ENCODE peak calls at places on chromosomes 5 and 9, in six cellular contexts. D is sigmoid colon, O is thyroid gland, G is Peyer's patch, W is H1, Q is tibial nerve. J is an unnamed sample. For H3K4me1, the result is how much of the 10 kb centered on the place peaks cover.

GRCh38 chr9:89483592-89484474 is 14.1 kb downstream of the SEMA4D start:
- DNase-seq in D (no peak), O (no peak), G (peak), W (no peak), Q (no peak), J (no peak)

GRCh38 chr9:128372784-128373183 is 1.6 kb downstream of the URM1 start:
- DNase-seq in D (no peak), O (no peak), G (no peak), W (no peak), Q (no peak), J (no peak)

GRCh38 chr5:76472338-76473336 is 69.6 kb downstream of the IQGAP2 start:
- DNase-seq in D (no peak), O (no peak), G (no peak), W (no peak), Q (no peak), J (no peak)

GRCh38 chr5:152349683-152350526 is 55.2 kb downstream of the NMUR2 start:
- DNase-seq in D (no peak), O (peak), G (no peak), W (peak), Q (no peak), J (peak)

GRCh38 chr5:68232272-68232671 is 16.7 kb downstream of the PIK3R1 start:
- DNase-seq in D (no peak), O (peak), G (no peak), W (no peak), Q (no peak), J (no peak)

GRCh38 chr9:38029923-38030638 is 38.9 kb downstream of the SHB start:
- DNase-seq in D (no peak), O (no peak), G (no peak), W (no peak), Q (no peak), J (no peak)

GRCh38 chr9:31677877-31678276 is 706.6 kb upstream of the ACO1 start:
- DNase-seq in D (no peak), O (no peak), G (no peak), W (no peak), Q (no peak), J (no peak)

GRCh38 chr5:109987970-109988369 is 298.2 kb downstream of the MAN2A1 start:
- DNase-seq in D (no peak), O (no peak), G (no peak), W (no peak), Q (no peak), J (no peak)

GRCh38 chr5:96431376-96432244 is 1.4 kb downstream of the PCSK1 start:
- DNase-seq in D (no peak), O (no peak), G (no peak), W (peak), Q (no peak), J (no peak)

GRCh38 chr9:8473226-8473625 is 673.6 kb upstream of the DMAC1 start:
- DNase-seq in D (no peak), O (no peak), G (no peak), W (no peak), Q (no peak), J (no peak)

GRCh38 chr5:34047147-34047546 is 4.1 kb upstream of the C1QTNF3 start:
- DNase-seq in D (no peak), O (no peak), G (no peak), W (no peak), Q (no peak), J (no peak)

GRCh38 chr9:130908129-130908877 is 11.7 kb upstream of the QRFP start:
- DNase-seq in D (no peak), O (no peak), G (no peak), W (no peak), Q (no peak), J (no peak)

GRCh38 chr5:165209101-165209727 is 1703.8 kb downstream of the MAT2B start:
- DNase-seq in D (no peak), O (no peak), G (no peak), W (no peak), Q (no peak), J (no peak)

GRCh38 chr5:122915717-122916399 is 70.4 kb downstream of the SNX24 start:
- DNase-seq in D (no peak), O (no peak), G (no peak), W (no peak), Q (no peak), J (no peak)

GRCh38 chr9:70998962-70999361 is 122.5 kb downstream of the TRPM3 start:
- DNase-seq in D (no peak), O (no peak), G (no peak), W (no peak), Q (no peak), J (no peak)

GRCh38 chr5:148685520-148686134 is 31.3 kb upstream of the HTR4 start:
- DNase-seq in D (no peak), O (no peak), G (no peak), W (no peak), Q (no peak), J (no peak)

GRCh38 chr9:113623851-113624485 is 160.4 kb downstream of the RGS3 start:
- DNase-seq in D (no peak), O (no peak), G (no peak), W (no peak), Q (no peak), J (no peak)

GRCh38 chr9:118563677-118564076 is 805.6 kb downstream of the BRINP1 start:
- DNase-seq in D (no peak), O (no peak), G (no peak), W (no peak), Q (no peak), J (no peak)

GRCh38 chr5:142749321-142749720 is 20.9 kb upstream of the ARHGAP26 start:
- DNase-seq in D (no peak), O (peak), G (no peak), W (no peak), Q (no peak), J (no peak)

GRCh38 chr9:129209109-129209508 is 31.0 kb upstream of the IER5L start:
- DNase-seq in D (no peak), O (no peak), G (no peak), W (peak), Q (no peak), J (no peak)

GRCh38 chr5:127980843-127981242 is 102.7 kb upstream of the SLC12A2 start:
- DNase-seq in D (no peak), O (no peak), G (no peak), W (no peak), Q (no peak), J (no peak)

GRCh38 chr5:151684690-151685361 is 1.9 kb downstream of the SPARC start:
- DNase-seq in D (peak), O (peak), G (no peak), W (peak), Q (peak), J (peak)

GRCh38 chr9:92481029-92481633 is 1.2 kb downstream of the ASPN start:
- DNase-seq in D (no peak), O (no peak), G (no peak), W (no peak), Q (no peak), J (no peak)

GRCh38 chr5:144189800-144190429 is 19.2 kb downstream of the KCTD16 start:
- DNase-seq in D (no peak), O (no peak), G (peak), W (no peak), Q (no peak), J (no peak)

GRCh38 chr5:122102825-122103224 is 24.8 kb upstream of the LOX start:
- DNase-seq in D (no peak), O (no peak), G (no peak), W (no peak), Q (no peak), J (no peak)

GRCh38 chr9:114487607-114488300 is 17.5 kb downstream of the WHRN start:
- DNase-seq in D (peak), O (peak), G (peak), W (peak), Q (peak), J (no peak)

GRCh38 chr9:114031037-114031436 is 47.1 kb downstream of the AMBP start:
- DNase-seq in D (no peak), O (no peak), G (no peak), W (peak), Q (no peak), J (no peak)

GRCh38 chr9:97638666-97639065 is 5.0 kb downstream of the NCBP1 start:
- DNase-seq in D (no peak), O (no peak), G (no peak), W (no peak), Q (no peak), J (no peak)

GRCh38 chr5:175002128-175002527 is 277.7 kb downstream of the MSX2 start:
- DNase-seq in D (no peak), O (no peak), G (no peak), W (no peak), Q (no peak), J (no peak)

GRCh38 chr9:16879416-16879815 is 8.9 kb upstream of the BNC2 start:
- DNase-seq in D (no peak), O (no peak), G (no peak), W (no peak), Q (no peak), J (no peak)

GRCh38 chr9:124452841-124453585 is 2.8 kb downstream of the ADGRD2 start:
- DNase-seq in D (peak), O (no peak), G (no peak), W (no peak), Q (no peak), J (no peak)

GRCh38 chr5:134148986-134149539 is 27.7 kb downstream of the SKP1 start:
- DNase-seq in D (no peak), O (no peak), G (peak), W (no peak), Q (no peak), J (no peak)
- TF ChIP-seq POLR2A in D (no peak), O (no peak), G (no peak), W (no peak), Q (no peak), J (no peak)

GRCh38 chr5:91182763-91183162 is 200.4 kb downstream of the ARRDC3 start:
- DNase-seq in D (no peak), O (no peak), G (no peak), W (peak), Q (peak), J (no peak)
- H3K4me1 ChIP-seq in D (under half), O (under half), G (under half), W (under half), Q (under half), J (under half)

DNA sequence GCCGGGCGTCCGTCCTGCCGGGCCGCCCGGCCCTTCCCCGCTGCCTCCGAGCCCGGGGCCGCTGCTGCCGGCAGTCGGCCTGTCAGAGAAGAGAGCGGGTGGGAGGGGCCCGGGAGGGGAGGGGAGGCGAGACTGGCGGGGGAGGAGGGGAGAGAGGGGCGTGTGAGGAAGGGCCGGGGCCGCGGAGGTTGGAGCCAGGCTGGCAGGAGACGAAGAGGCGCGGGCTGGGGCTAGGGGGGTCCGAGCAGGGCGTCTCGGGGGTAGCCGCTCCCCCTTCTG is 570 bp downstream of the CREBRF start:
- DNase-seq in D (no peak), O (no peak), G (peak), W (no peak), Q (no peak), J (no peak)
- TF ChIP-seq CTCF in D (no peak), O (no peak), G (no peak), W (no peak), Q (no peak), J (no peak)

GRCh38 chr5:179836225-179837019 is 15.7 kb downstream of the SQSTM1 start:
- DNase-seq in D (peak), O (no peak), G (no peak), W (no peak), Q (no peak), J (no peak)
- TF ChIP-seq POLR2A in D (no peak), O (no peak), G (no peak), W (peak), Q (no peak), J (no peak)

J was measured in heart left ventricle.